ENCODE peak calls at places on chromosomes 4 and X, in seven cellular contexts. P, R, B, Y, F, C and Z are unnamed samples.

GRCh38 chrX:43581888-43582539 is 74.1 kb upstream of the MAOA start:
- DNase-seq in F (no peak), R (no peak), Y (no peak), P (no peak), B (no peak), C (no peak), Z (no peak)

GRCh38 chrX:55758033-55758432 is 40.5 kb downstream of the RRAGB start:
- DNase-seq in B (no peak), C (no peak), F (no peak), R (no peak), P (no peak), Y (no peak), Z (no peak)

GRCh38 chr4:41990029-41990382 is 324 bp upstream of the SLC30A9 start:
- DNase-seq in B (no peak), Y (no peak), P (no peak), C (no peak), F (no peak), R (no peak), Z (no peak)

GRCh38 chrX:7706032-7706431 is 136.9 kb upstream of the VCX start:
- DNase-seq in R (no peak), Y (peak; percentile 19), C (no peak), P (no peak), F (no peak), B (no peak), Z (no peak)

GRCh38 chr4:168528131-168528949 is 31.5 kb downstream of the PALLD start:
- DNase-seq in B (no peak), R (no peak), P (no peak), F (no peak), C (no peak), Y (peak; percentile 79), Z (no peak)

GRCh38 chrX:39689374-39690104 is 408.2 kb downstream of the BCOR start:
- DNase-seq in Y (peak; percentile 25), P (no peak), F (no peak), R (no peak), C (no peak), B (peak; percentile 84), Z (no peak)

GRCh38 chrX:44747317-44747716 is 96.5 kb upstream of the DUSP21 start:
- DNase-seq in R (no peak), Y (no peak), B (no peak), C (no peak), F (no peak), P (no peak), Z (no peak)

GRCh38 chr4:81459233-81459632 is 12.5 kb downstream of the RASGEF1B start:
- DNase-seq in F (no peak), B (no peak), Y (no peak), R (no peak), C (no peak), P (no peak), Z (no peak)

GRCh38 chr4:76589402-76589801 is 154.4 kb downstream of the SHROOM3 start:
- DNase-seq in B (peak; percentile 65), R (peak; percentile 86), P (no peak), F (no peak), Y (peak; percentile 88), C (no peak), Z (no peak)

GRCh38 chr4:141768954-141769353 is 132.6 kb downstream of the IL15 start:
- DNase-seq in C (no peak), F (no peak), R (no peak), Y (peak; percentile 89), P (no peak), B (no peak), Z (no peak)

GRCh38 chr4:40247350-40247749 is 50.5 kb downstream of the RHOH start:
- DNase-seq in F (peak; percentile 46), P (no peak), R (peak; percentile 53), C (no peak), Y (no peak), B (no peak), Z (no peak)

GRCh38 chrX:7709845-7710244 is 133.1 kb upstream of the VCX start:
- DNase-seq in F (no peak), P (peak; percentile 15), Y (no peak), B (no peak), R (no peak), C (no peak), Z (no peak)

GRCh38 chr4:165584916-165585315 is 206.1 kb downstream of the CPE start:
- DNase-seq in C (no peak), B (no peak), P (no peak), F (no peak), R (no peak), Y (no peak), Z (no peak)

GRCh38 chr4:82644731-82645126 is 82.9 kb upstream of the TMEM150C start:
- DNase-seq in F (no peak), R (no peak), Y (no peak), C (no peak), P (no peak), B (no peak), Z (no peak)

GRCh38 chrX:40449396-40449795 is 131.4 kb upstream of the ATP6AP2 start:
- DNase-seq in R (peak; percentile 4), P (no peak), Y (no peak), B (no peak), C (no peak), F (no peak), Z (no peak)

GRCh38 chr4:74682567-74683359 is 111.6 kb downstream of the BTC start:
- DNase-seq in Y (peak; percentile 94), C (no peak), F (no peak), P (no peak), R (peak; percentile 71), B (peak; percentile 84), Z (no peak)

GRCh38 chrX:128929281-128930057 is 593.8 kb downstream of the SMARCA1 start:
- DNase-seq in C (no peak), R (no peak), F (no peak), B (no peak), Y (no peak), P (no peak), Z (no peak)

GRCh38 chr4:150329338-150329737 is 251.1 kb downstream of the DCLK2 start:
- DNase-seq in F (no peak), R (no peak), C (no peak), P (no peak), Y (no peak), B (no peak), Z (no peak)

GRCh38 chrX:37712458-37712857 is 26.9 kb downstream of the XK start:
- DNase-seq in B (no peak), P (no peak), F (no peak), C (no peak), R (no peak), Y (peak; percentile 3), Z (no peak)

GRCh38 chr4:53103489-53103888 is 241.4 kb downstream of the RASL11B start:
- DNase-seq in B (no peak), C (no peak), R (no peak), P (no peak), Y (no peak), F (no peak), Z (no peak)

GRCh38 chr4:15526924-15527592 is 57.4 kb downstream of the CC2D2A start:
- DNase-seq in P (no peak), B (no peak), Y (no peak), R (no peak), F (no peak), C (no peak), Z (no peak)

GRCh38 chrX:44157293-44157692 is 184.1 kb upstream of the NDP start:
- DNase-seq in P (no peak), B (no peak), R (no peak), Y (peak; percentile 3), F (no peak), C (peak; percentile 55), Z (no peak)

GRCh38 chr4:170884965-170885583 is 795.3 kb upstream of the AADAT start:
- DNase-seq in R (no peak), B (no peak), F (no peak), P (no peak), Y (no peak), C (no peak), Z (no peak)

GRCh38 chr4:164856396-164856795 is 20.6 kb upstream of the APELA start:
- DNase-seq in C (no peak), F (no peak), R (no peak), B (no peak), Y (no peak), P (no peak), Z (no peak)

GRCh38 chr4:162497564-162498167 is 333.9 kb upstream of the FSTL5 start:
- DNase-seq in C (no peak), Y (peak; percentile 72), F (no peak), R (peak; percentile 36), P (no peak), B (no peak), Z (no peak)

GRCh38 chr4:153759407-153760226 is at the start of gene RNF175:
- DNase-seq in C (no peak), P (no peak), B (peak; percentile 80), R (no peak), Y (peak; percentile 31), F (no peak), Z (no peak)

GRCh38 chr4:833156-833555 is 7.2 kb upstream of the CPLX1 start:
- DNase-seq in C (no peak), Y (no peak), R (no peak), F (no peak), P (no peak), B (no peak), Z (peak; percentile 39)

GRCh38 chr4:102824398-102824797 is 3.0 kb downstream of the UBE2D3 start:
- DNase-seq in Y (peak; percentile 36), F (no peak), B (no peak), C (no peak), P (no peak), R (no peak), Z (no peak)
- H3K4me1 ChIP-seq in Y (peaks cover 51% of the 10 kb centered on the region), F (peaks cover 61% of the 10 kb centered on the region), B (peaks cover 4% of the 10 kb centered on the region), C (no peaks in the 10 kb centered on the region), P (peaks cover 60% of the 10 kb centered on the region), R (peaks cover 2% of the 10 kb centered on the region), Z (peaks cover 55% of the 10 kb centered on the region)

DNA sequence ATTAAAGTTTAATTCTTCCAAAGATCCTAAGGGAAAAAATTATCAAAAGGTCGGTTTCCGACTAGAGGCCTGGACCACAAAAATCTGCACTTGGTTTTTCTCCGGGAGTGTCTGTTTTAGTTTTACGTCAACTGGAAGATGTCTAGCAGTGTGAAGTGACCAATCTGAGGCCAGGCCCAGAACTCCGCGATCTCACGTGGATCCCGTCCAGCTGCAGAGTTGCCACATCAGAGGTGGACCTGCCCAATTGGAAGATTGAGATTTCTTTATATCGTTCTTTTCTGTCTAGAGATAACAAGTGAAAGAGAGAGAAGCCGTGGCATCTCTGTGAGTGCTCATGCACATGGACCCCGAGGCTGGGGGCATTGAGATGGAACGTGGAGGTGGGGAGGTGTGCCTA is 115.8 kb downstream of the AFF1 start:
- DNase-seq in R (no peak), C (no peak), F (no peak), B (no peak), P (no peak), Y (no peak), Z (no peak)
- H3K4me1 ChIP-seq in R (peaks cover 10% of the 10 kb centered on the region), C (no peaks in the 10 kb centered on the region), F (no peaks in the 10 kb centered on the region), B (peaks cover 16% of the 10 kb centered on the region), P (peaks cover 66% of the 10 kb centered on the region), Y (peaks cover 10% of the 10 kb centered on the region), Z (peaks cover 21% of the 10 kb centered on the region)

GRCh38 chr4:185589067-185589844 is 53.9 kb upstream of the PDLIM3 start:
- DNase-seq in C (no peak), B (no peak), R (no peak), F (no peak), P (no peak), Y (peak; percentile 40), Z (no peak)
- H3K4me1 ChIP-seq in C (peaks cover 6% of the 10 kb centered on the region), B (peaks cover 4% of the 10 kb centered on the region), R (no peaks in the 10 kb centered on the region), F (peaks cover 3% of the 10 kb centered on the region), P (peaks cover 12% of the 10 kb centered on the region), Y (no peaks in the 10 kb centered on the region), Z (no peaks in the 10 kb centered on the region)

DNA sequence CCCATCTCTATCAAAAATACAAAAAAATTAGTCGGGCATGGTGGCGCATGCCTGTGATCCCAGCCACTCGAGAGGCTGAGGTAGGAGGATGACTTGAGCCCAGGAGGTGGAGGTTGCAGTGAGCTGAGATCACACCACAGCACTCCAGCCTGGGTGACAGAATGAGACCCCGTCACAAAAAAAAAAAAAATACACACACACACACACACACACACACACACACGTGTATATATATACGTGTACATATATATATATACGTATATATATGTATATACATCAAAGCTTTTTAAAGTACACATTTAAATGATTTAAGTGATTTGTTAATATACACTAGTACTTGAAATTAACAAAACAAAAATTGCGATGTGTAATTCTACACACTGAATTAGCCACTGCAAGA is 6.0 kb downstream of the FBXW7 start:
- DNase-seq in B (no peak), Y (no peak), F (no peak), C (no peak), R (no peak), P (no peak), Z (no peak)
- H3K4me1 ChIP-seq in B (peaks cover 3% of the 10 kb centered on the region), Y (peaks cover 14% of the 10 kb centered on the region), F (peaks cover 47% of the 10 kb centered on the region), C (no peaks in the 10 kb centered on the region), R (peaks cover 3% of the 10 kb centered on the region), P (peaks cover 35% of the 10 kb centered on the region), Z (peaks cover 2% of the 10 kb centered on the region)